ENCODE peak calls at places on chromosomes 3 and 15, in nine cellular contexts. F is NCI-H69; J is activated naive CD4-positive, alpha-beta T cell; E is ELF-1; A is AG10803; H is mucosa of gallbladder; Y is fibroblast of villous mesenchyme; X is activated CD4-positive, CD25-positive, alpha-beta regulatory T cell; W is CD8-positive, alpha-beta memory T cell. G is an unnamed sample.

GRCh38 chr3:186519021-186519658 is 25.0 kb downstream of the CRYGS start:
- DNase-seq in F (no peak), J (peak; percentile 46), E (no peak), A (no peak), H (no peak), Y (no peak), X (peak; percentile 23), W (peak; percentile 58), G (no peak)

GRCh38 chr3:39318311-39318710 is 11.2 kb upstream of the CCR8 start:
- DNase-seq in F (no peak), J (no peak), E (no peak), A (no peak), H (no peak), Y (no peak), X (no peak), W (no peak), G (no peak)

GRCh38 chr15:101083336-101084045 is 164.3 kb downstream of the LRRK1 start:
- DNase-seq in F (peak; percentile 12), J (no peak), E (no peak), A (no peak), H (no peak), Y (no peak), X (no peak), W (no peak), G (no peak)

GRCh38 chr15:67832965-67833503 is 6.8 kb downstream of the RNU6-1 start:
- DNase-seq in F (peak; percentile 66), J (no peak), E (peak; percentile 84), A (no peak), H (no peak), Y (no peak), X (no peak), W (no peak), G (no peak)

GRCh38 chr15:97903560-97904195 is 56.8 kb upstream of the ARRDC4 start:
- DNase-seq in F (no peak), J (no peak), E (no peak), A (no peak), H (no peak), Y (no peak), X (no peak), W (no peak), G (no peak)

GRCh38 chr3:17632401-17633100 is 109.9 kb downstream of the TBC1D5 start:
- DNase-seq in F (peak; percentile 6), J (no peak), E (no peak), A (peak; percentile 66), H (no peak), Y (peak; percentile 77), X (no peak), W (no peak), G (no peak)

GRCh38 chr15:63530762-63531299 is 26.4 kb downstream of the USP3 start:
- DNase-seq in F (no peak), J (no peak), E (no peak), A (no peak), H (no peak), Y (no peak), X (no peak), W (no peak), G (no peak)

GRCh38 chr15:83581381-83581780 is 72.5 kb upstream of the ADAMTSL3 start:
- DNase-seq in F (no peak), J (no peak), E (no peak), A (no peak), H (no peak), Y (no peak), X (no peak), W (no peak), G (no peak)

GRCh38 chr3:139523166-139523565 is 16.4 kb downstream of the RBP1 start:
- DNase-seq in F (no peak), J (no peak), E (no peak), A (no peak), H (peak; percentile 2), Y (no peak), X (no peak), W (no peak), G (no peak)

GRCh38 chr3:124014366-124014942 is 22.5 kb upstream of the ROPN1 start:
- DNase-seq in F (no peak), J (no peak), E (no peak), A (no peak), H (no peak), Y (no peak), X (no peak), W (no peak), G (no peak)

GRCh38 chr3:128217702-128218475 is 64.6 kb downstream of the EEFSEC start:
- DNase-seq in F (peak; percentile 12), J (no peak), E (no peak), A (peak; percentile 48), H (no peak), Y (peak; percentile 66), X (no peak), W (no peak), G (no peak)

GRCh38 chr15:66713843-66714508 is 11.9 kb downstream of the SMAD6 start:
- DNase-seq in F (no peak), J (no peak), E (no peak), A (no peak), H (no peak), Y (no peak), X (no peak), W (no peak), G (no peak)

GRCh38 chr3:148884261-148884660 is 19.2 kb downstream of the CPA3 start:
- DNase-seq in F (no peak), J (no peak), E (no peak), A (peak; percentile 60), H (no peak), Y (no peak), X (no peak), W (no peak), G (no peak)

GRCh38 chr3:49016414-49017228 is 1.8 kb downstream of the DALRD3 start:
- DNase-seq in F (no peak), J (no peak), E (no peak), A (no peak), H (no peak), Y (no peak), X (no peak), W (no peak), G (no peak)

GRCh38 chr15:98760112-98760826 is 111.9 kb downstream of the IGF1R start:
- DNase-seq in F (no peak), J (no peak), E (no peak), A (peak; percentile 23), H (no peak), Y (no peak), X (no peak), W (no peak), G (no peak)

GRCh38 chr15:77966540-77967290 is 110.8 kb downstream of the TBC1D2B start:
- DNase-seq in F (peak; percentile 49), J (peak; percentile 36), E (no peak), A (peak; percentile 53), H (no peak), Y (peak; percentile 62), X (no peak), W (peak; percentile 41), G (no peak)

GRCh38 chr3:125055165-125055912 is 458 bp downstream of the HEG1 start:
- DNase-seq in F (no peak), J (peak; percentile 11), E (no peak), A (no peak), H (no peak), Y (no peak), X (no peak), W (peak; percentile 13), G (no peak)

GRCh38 chr3:31606453-31606852 is 73.7 kb downstream of the STT3B start:
- DNase-seq in F (peak; percentile 0), J (no peak), E (no peak), A (no peak), H (no peak), Y (no peak), X (no peak), W (no peak), G (no peak)

GRCh38 chr15:76730262-76730661 is 174.9 kb downstream of the SCAPER start:
- DNase-seq in F (no peak), J (no peak), E (no peak), A (peak; percentile 29), H (no peak), Y (no peak), X (no peak), W (no peak), G (no peak)

GRCh38 chr3:22730701-22731100 is 472.4 kb upstream of the UBE2E2 start:
- DNase-seq in F (no peak), J (no peak), E (no peak), A (no peak), H (no peak), Y (no peak), X (no peak), W (no peak), G (no peak)

GRCh38 chr15:71215126-71215894 is 100.0 kb downstream of the THSD4 start:
- DNase-seq in F (no peak), J (no peak), E (no peak), A (no peak), H (no peak), Y (no peak), X (no peak), W (no peak), G (no peak)

GRCh38 chr3:168095611-168096209 is at the start of gene GOLIM4:
- DNase-seq in F (peak; percentile 99), J (no peak), E (peak; percentile 95), A (peak; percentile 98), H (peak; percentile 95), Y (peak; percentile 97), X (peak; percentile 21), W (peak; percentile 36), G (peak; percentile 97)

GRCh38 chr3:16136042-16136441 is 38.4 kb upstream of the GALNT15 start:
- DNase-seq in F (no peak), J (no peak), E (no peak), A (peak; percentile 94), H (no peak), Y (peak; percentile 48), X (no peak), W (no peak), G (no peak)

GRCh38 chr15:72782993-72783562 is 480 bp downstream of the ADPGK start:
- DNase-seq in F (peak; percentile 5), J (no peak), E (no peak), A (peak; percentile 32), H (peak; percentile 47), Y (peak; percentile 71), X (no peak), W (no peak), G (no peak)

GRCh38 chr3:41131224-41131623 is 68.1 kb upstream of the CTNNB1 start:
- DNase-seq in F (no peak), J (no peak), E (peak; percentile 91), A (no peak), H (no peak), Y (no peak), X (no peak), W (no peak), G (no peak)

GRCh38 chr3:11651900-11652299 is 8.2 kb upstream of the VGLL4 start:
- DNase-seq in F (peak; percentile 42), J (no peak), E (no peak), A (peak; percentile 43), H (no peak), Y (peak; percentile 67), X (no peak), W (no peak), G (no peak)

GRCh38 chr3:4688411-4688810 is 195.3 kb downstream of the ITPR1 start:
- DNase-seq in F (no peak), J (no peak), E (no peak), A (no peak), H (no peak), Y (peak; percentile 91), X (no peak), W (no peak), G (no peak)

GRCh38 chr3:12972791-12973702 is 100.2 kb downstream of the IQSEC1 start:
- DNase-seq in F (no peak), J (no peak), E (no peak), A (no peak), H (no peak), Y (no peak), X (no peak), W (no peak), G (no peak)

GRCh38 chr3:98213276-98213675 is 46.8 kb downstream of the OR5H15 start:
- DNase-seq in F (no peak), J (no peak), E (no peak), A (no peak), H (no peak), Y (no peak), X (no peak), W (no peak), G (no peak)

GRCh38 chr3:120119846-120120510 is 25.7 kb upstream of the GSK3B start:
- DNase-seq in F (no peak), J (no peak), E (no peak), A (no peak), H (no peak), Y (no peak), X (no peak), W (no peak), G (no peak)

GRCh38 chr15:80509800-80510199 is 105.6 kb downstream of the ARNT2 start:
- DNase-seq in F (no peak), J (no peak), E (no peak), A (no peak), H (no peak), Y (no peak), X (no peak), W (no peak), G (no peak)